ENCODE peak calls at places on chromosome 14, in eight cellular contexts. G, H, V, M, F, C, D and Y are unnamed samples.

GRCh38 chr14:95157987-95158712 is 821 bp upstream of the DICER1 start:
- DNase-seq in G (no peak), H (no peak), V (no peak), M (no peak), F (no peak), C (no peak), D (no peak), Y (no peak)

GRCh38 chr14:38233218-38233617 is 22.7 kb downstream of the CLEC14A start:
- DNase-seq in G (no peak), H (no peak), V (no peak), M (no peak), F (no peak), C (no peak), D (no peak), Y (no peak)

GRCh38 chr14:39374846-39375245 is 57.4 kb downstream of the FBXO33 start:
- DNase-seq in G (no peak), H (no peak), V (no peak), M (peak; percentile 62), F (no peak), C (no peak), D (no peak), Y (no peak)

GRCh38 chr14:73694083-73694482 is 20.1 kb downstream of the PNMA1 start:
- DNase-seq in G (no peak), H (no peak), V (no peak), M (no peak), F (no peak), C (no peak), D (no peak), Y (no peak)

GRCh38 chr14:99389171-99389826 is 91.4 kb downstream of the SETD3 start:
- DNase-seq in G (no peak), H (no peak), V (peak; percentile 51), M (no peak), F (peak; percentile 17), C (peak; percentile 37), D (no peak), Y (peak; percentile 16)

GRCh38 chr14:55951366-55952206 is 166.6 kb upstream of the PELI2 start:
- DNase-seq in G (no peak), H (no peak), V (no peak), M (peak; percentile 57), F (no peak), C (no peak), D (no peak), Y (no peak)

GRCh38 chr14:73253721-73254120 is 16.4 kb downstream of the PAPLN start:
- DNase-seq in G (no peak), H (no peak), V (no peak), M (no peak), F (no peak), C (no peak), D (no peak), Y (no peak)

GRCh38 chr14:65170318-65170717 is 68.0 kb upstream of the MAX start:
- DNase-seq in G (no peak), H (no peak), V (no peak), M (peak; percentile 20), F (no peak), C (no peak), D (no peak), Y (no peak)

GRCh38 chr14:56159066-56159465 is 40.9 kb downstream of the PELI2 start:
- DNase-seq in G (no peak), H (no peak), V (no peak), M (no peak), F (no peak), C (no peak), D (no peak), Y (no peak)

GRCh38 chr14:103530831-103531230 is 1.8 kb downstream of the TRMT61A start:
- DNase-seq in G (no peak), H (no peak), V (no peak), M (no peak), F (no peak), C (no peak), D (no peak), Y (no peak)

GRCh38 chr14:103528158-103528511 is 861 bp upstream of the TRMT61A start:
- DNase-seq in G (peak; percentile 63), H (no peak), V (peak; percentile 77), M (no peak), F (no peak), C (peak; percentile 51), D (no peak), Y (no peak)

GRCh38 chr14:103530390-103530789 is 1.4 kb downstream of the TRMT61A start:
- DNase-seq in G (no peak), H (no peak), V (no peak), M (no peak), F (no peak), C (no peak), D (no peak), Y (no peak)

GRCh38 chr14:103528512-103529382 is at the start of gene TRMT61A:
- DNase-seq in G (peak; percentile 95), H (peak; percentile 89), V (peak; percentile 91), M (peak; percentile 79), F (peak; percentile 91), C (peak; percentile 93), D (peak; percentile 85), Y (peak; percentile 62)

GRCh38 chr14:103529383-103530365 is 678 bp downstream of the TRMT61A start:
- DNase-seq in G (peak; percentile 65), H (no peak), V (no peak), M (no peak), F (no peak), C (no peak), D (no peak), Y (no peak)
- TF ChIP-seq CTCF in G (no peak), H (no peak), V (no peak), M (no peak), F (no peak), C (no peak), D (no peak), Y (no peak)

DNA sequence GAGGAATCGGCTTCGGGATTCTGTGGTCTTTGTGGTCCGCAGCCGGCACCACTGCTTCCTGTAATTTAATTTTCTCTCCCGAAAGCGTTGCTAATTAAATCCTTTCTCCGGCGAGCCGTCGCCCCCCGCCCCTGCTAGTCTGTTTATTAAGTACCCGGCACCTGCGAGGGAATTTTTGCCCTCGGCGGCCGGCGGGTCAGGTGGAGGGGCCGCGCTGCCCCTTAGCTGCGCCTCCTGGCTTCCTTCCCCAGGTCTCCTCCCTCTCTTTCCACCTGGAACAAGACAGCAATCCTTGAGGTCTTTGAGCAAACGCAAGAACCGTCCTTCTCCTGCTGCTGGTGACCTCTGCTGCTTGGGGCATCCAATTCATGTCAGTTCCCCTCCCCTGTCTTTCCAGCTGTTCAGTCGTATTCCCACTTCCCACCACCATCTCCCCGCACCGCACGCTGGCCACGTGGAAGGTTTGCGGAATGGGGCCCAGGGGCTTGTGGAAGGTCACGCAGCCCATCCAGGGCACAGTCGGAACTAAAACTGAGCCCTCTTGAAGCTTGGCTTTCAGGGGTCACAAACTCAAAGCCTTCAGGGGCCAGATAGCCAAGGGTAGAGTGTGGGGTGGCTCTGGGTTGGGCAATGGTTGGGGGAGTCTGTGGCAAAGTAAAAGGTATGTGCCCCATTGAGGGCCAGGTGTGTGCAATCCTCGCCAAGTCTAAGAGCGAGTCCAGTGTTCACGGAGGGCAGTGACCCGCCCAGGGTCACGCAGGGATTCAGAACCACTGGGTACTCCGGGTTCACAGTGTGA is 16.1 kb downstream of the ZDHHC22 start:
- DNase-seq in G (no peak), H (no peak), V (no peak), M (no peak), F (no peak), C (no peak), D (no peak), Y (no peak)
- TF ChIP-seq CTCF in G (no peak), H (no peak), V (no peak), M (no peak), F (no peak), C (no peak), D (no peak), Y (no peak)

GRCh38 chr14:87810711-87811110 is 182.3 kb downstream of the GALC start:
- DNase-seq in G (no peak), H (no peak), V (no peak), M (no peak), F (no peak), C (no peak), D (no peak), Y (no peak)

GRCh38 chr14:87799400-87799799 is 193.6 kb downstream of the GALC start:
- DNase-seq in G (no peak), H (no peak), V (no peak), M (no peak), F (no peak), C (no peak), D (no peak), Y (no peak)

GRCh38 chr14:87800216-87800615 is 192.8 kb downstream of the GALC start:
- DNase-seq in G (no peak), H (no peak), V (no peak), M (no peak), F (no peak), C (no peak), D (no peak), Y (no peak)

GRCh38 chr14:87811246-87811645 is 181.7 kb downstream of the GALC start:
- DNase-seq in G (no peak), H (no peak), V (no peak), M (no peak), F (no peak), C (no peak), D (no peak), Y (no peak)

DNA sequence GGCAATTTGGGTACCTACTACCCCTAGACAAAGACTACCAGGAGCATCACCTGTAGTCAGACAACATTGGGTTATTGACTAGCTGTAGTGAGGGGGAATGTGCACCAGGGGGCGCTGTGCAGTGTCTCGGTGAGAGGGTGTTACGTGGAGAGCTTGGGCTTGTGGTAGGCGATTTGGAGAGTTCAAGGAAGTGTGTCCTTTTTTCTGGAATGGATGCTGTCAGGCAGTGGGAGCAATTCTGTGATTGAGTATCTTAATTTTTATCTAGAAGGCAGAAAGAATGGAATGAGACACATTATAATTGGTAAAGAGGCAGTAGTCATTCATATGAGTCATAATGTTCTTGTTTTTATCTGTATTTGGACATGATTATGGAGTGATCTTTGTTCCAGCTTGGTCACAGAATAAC is 187.7 kb downstream of the GALC start:
- DNase-seq in G (no peak), H (no peak), V (peak; percentile 55), M (peak; percentile 72), F (peak; percentile 29), C (no peak), D (no peak), Y (no peak)
- TF ChIP-seq CTCF in G (peak; percentile 56), H (peak; percentile 59), V (peak; percentile 86), M (peak; percentile 63), F (peak; percentile 59), C (no peak), D (no peak), Y (no peak)

GRCh38 chr14:61385002-61385685 is 63.8 kb downstream of the PRKCH start:
- DNase-seq in G (no peak), H (no peak), V (no peak), M (no peak), F (no peak), C (no peak), D (no peak), Y (no peak)

GRCh38 chr14:61381589-61381988 is 60.2 kb downstream of the PRKCH start:
- DNase-seq in G (no peak), H (no peak), V (no peak), M (no peak), F (no peak), C (no peak), D (no peak), Y (no peak)

GRCh38 chr14:61379639-61380184 is 58.3 kb downstream of the PRKCH start:
- DNase-seq in G (no peak), H (no peak), V (no peak), M (no peak), F (no peak), C (no peak), D (no peak), Y (no peak)

GRCh38 chr14:61382842-61383241 is 61.5 kb downstream of the PRKCH start:
- DNase-seq in G (no peak), H (no peak), V (no peak), M (no peak), F (no peak), C (no peak), D (no peak), Y (no peak)

GRCh38 chr14:61380984-61381383 is 59.6 kb downstream of the PRKCH start:
- DNase-seq in G (no peak), H (no peak), V (no peak), M (no peak), F (no peak), C (no peak), D (no peak), Y (no peak)
- TF ChIP-seq CTCF in G (no peak), H (no peak), V (no peak), M (no peak), F (no peak), C (no peak), D (no peak), Y (peak; percentile 37)